ENCODE peak calls at places on chromosomes 12 and 14, in seven cellular contexts. U, W, B, A, O, F and R are unnamed samples.

GRCh38 chr14:61281186-61281676 is at the start of gene TMEM30B:
- DNase-seq in U (no peak), A (no peak), O (peak), W (peak), F (no peak), B (peak), R (no peak)

GRCh38 chr12:95959107-95959506 is 16.0 kb downstream of the AMDHD1 start:
- DNase-seq in F (no peak), O (no peak), B (no peak), A (peak), U (peak), W (peak), R (peak)

GRCh38 chr12:84270470-84271140 is 642.0 kb downstream of the SLC6A15 start:
- DNase-seq in F (peak), O (no peak), U (no peak), B (no peak), A (no peak), W (no peak), R (no peak)

GRCh38 chr12:48527891-48528670 is 2.6 kb downstream of the OR8S1 start:
- DNase-seq in O (no peak), W (no peak), U (no peak), F (no peak), A (no peak), B (no peak), R (no peak)

GRCh38 chr12:68842784-68843567 is 35.0 kb downstream of the MDM2 start:
- DNase-seq in B (no peak), A (no peak), O (no peak), W (no peak), F (no peak), U (no peak), R (no peak)

GRCh38 chr14:93970589-93970966 is 5.8 kb downstream of the ASB2 start:
- DNase-seq in F (peak), A (no peak), B (no peak), U (no peak), O (no peak), W (peak), R (peak)

GRCh38 chr14:20350280-20350679 is 6.8 kb downstream of the PARP2 start:
- DNase-seq in O (no peak), U (no peak), B (no peak), W (no peak), F (no peak), A (peak), R (no peak)

GRCh38 chr12:238736-239398 is 23.8 kb downstream of the SLC6A13 start:
- DNase-seq in B (no peak), O (no peak), W (no peak), A (no peak), U (no peak), F (no peak), R (no peak)

GRCh38 chr12:122023339-122024131 is 1.9 kb downstream of the BCL7A start:
- DNase-seq in W (peak), O (peak), B (peak), U (peak), A (peak), F (peak), R (peak)

GRCh38 chr12:124588689-124589318 is 21.4 kb upstream of the NCOR2 start:
- DNase-seq in F (peak), B (no peak), W (no peak), A (peak), O (no peak), U (peak), R (peak)

GRCh38 chr14:61346221-61346620 is 24.8 kb downstream of the PRKCH start:
- DNase-seq in F (no peak), A (no peak), U (no peak), O (no peak), W (no peak), B (no peak), R (no peak)

GRCh38 chr12:129826273-129826672 is 77.6 kb downstream of the TMEM132D start:
- DNase-seq in U (no peak), W (no peak), O (no peak), A (no peak), B (no peak), F (no peak), R (no peak)

GRCh38 chr14:36996133-36996856 is 176.1 kb downstream of the SLC25A21 start:
- DNase-seq in F (no peak), B (no peak), U (no peak), A (peak), O (no peak), W (peak), R (peak)

GRCh38 chr14:88556581-88556980 is 1.8 kb upstream of the PTPN21 start:
- DNase-seq in B (no peak), A (no peak), O (no peak), F (no peak), W (no peak), U (no peak), R (no peak)

GRCh38 chr12:65511927-65512326 is 233.4 kb downstream of the MSRB3 start:
- DNase-seq in W (no peak), F (no peak), U (no peak), B (no peak), A (no peak), O (no peak), R (no peak)

GRCh38 chr12:52810554-52810953 is 3.4 kb downstream of the KRT4 start:
- DNase-seq in U (no peak), B (no peak), A (no peak), O (no peak), F (no peak), W (no peak), R (no peak)

GRCh38 chr14:103547455-103547940 is 15.0 kb downstream of the BAG5 start:
- DNase-seq in F (peak), U (no peak), O (peak), A (no peak), B (no peak), W (no peak), R (no peak)

GRCh38 chr12:102869571-102869970 is 47.5 kb downstream of the PAH start:
- DNase-seq in B (no peak), F (peak), A (no peak), W (no peak), U (no peak), O (no peak), R (no peak)

GRCh38 chr14:30375280-30375892 is 183.6 kb upstream of the G2E3 start:
- DNase-seq in W (peak), F (peak), B (peak), A (peak), O (peak), U (peak), R (peak)

GRCh38 chr14:63713058-63713457 is 14.8 kb downstream of the SGPP1 start:
- DNase-seq in W (no peak), A (peak), F (no peak), U (peak), O (no peak), B (no peak), R (peak)

GRCh38 chr12:79016181-79016580 is 151.6 kb downstream of the SYT1 start:
- DNase-seq in U (no peak), A (peak), O (no peak), W (no peak), F (no peak), B (no peak), R (no peak)

GRCh38 chr14:21016791-21017190 is 8.1 kb downstream of the NDRG2 start:
- DNase-seq in U (no peak), F (no peak), O (no peak), A (no peak), W (no peak), B (no peak), R (no peak)

GRCh38 chr14:92712654-92713051 is 35.8 kb downstream of the LGMN start:
- DNase-seq in U (no peak), A (no peak), F (no peak), B (no peak), W (no peak), O (no peak), R (no peak)

GRCh38 chr12:102811125-102811737 is 105.8 kb downstream of the PAH start:
- DNase-seq in U (peak), O (peak), W (peak), B (peak), A (peak), F (no peak), R (peak)

GRCh38 chr12:19010087-19010486 is 119.4 kb upstream of the PLEKHA5 start:
- DNase-seq in U (no peak), O (no peak), B (no peak), F (no peak), A (no peak), W (no peak), R (no peak)

GRCh38 chr14:66119805-66120204 is 366.4 kb upstream of the CCDC196 start:
- DNase-seq in O (no peak), A (no peak), U (no peak), W (no peak), F (no peak), B (no peak), R (no peak)

GRCh38 chr14:55782166-55782565 is 202.2 kb downstream of the KTN1 start:
- DNase-seq in U (peak), O (no peak), A (no peak), B (no peak), W (no peak), F (no peak), R (peak)

GRCh38 chr12:27343255-27344000 is 10.8 kb downstream of the BMAL2 start:
- DNase-seq in F (no peak), B (no peak), U (peak), W (peak), O (no peak), A (peak), R (peak)

GRCh38 chr14:37443461-37443860 is 151.6 kb downstream of the FOXA1 start:
- DNase-seq in B (no peak), A (no peak), F (no peak), U (peak), O (no peak), W (no peak), R (no peak)

GRCh38 chr14:92584856-92585255 is 71.3 kb downstream of the RIN3 start:
- DNase-seq in O (no peak), B (no peak), A (no peak), F (no peak), W (no peak), U (peak), R (peak)

GRCh38 chr12:51262758-51263177 is 7.4 kb downstream of the SMAGP start:
- DNase-seq in B (no peak), A (peak), W (peak), F (peak), U (peak), O (peak), R (peak)
- TF ChIP-seq CTCF in B (peak), A (peak), W (no peak), F (peak), U (peak), O (no peak), R (peak)

DNA sequence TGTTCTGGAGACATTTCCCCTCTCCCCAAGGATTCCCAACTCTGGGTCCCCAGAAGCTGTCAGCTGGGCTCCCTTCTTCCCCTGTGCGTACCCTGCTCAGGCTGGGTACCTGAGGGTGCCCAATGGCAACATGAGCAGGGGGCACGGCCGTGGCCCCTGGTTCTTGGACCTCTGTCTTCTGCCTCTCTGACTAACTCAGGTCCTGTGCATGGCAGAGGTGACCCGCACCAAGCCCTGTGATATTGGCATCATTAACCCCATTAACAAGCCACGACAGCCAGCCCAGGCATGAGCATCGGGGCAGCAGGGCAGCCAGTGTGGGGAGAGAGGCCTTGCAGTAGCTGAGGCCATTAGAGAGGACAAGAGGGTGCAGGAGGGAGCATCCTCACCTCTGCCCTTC is 28.4 kb downstream of the RTL1 start:
- DNase-seq in A (no peak), O (peak), F (no peak), U (no peak), W (no peak), B (no peak), R (no peak)
- TF ChIP-seq CTCF in A (no peak), O (no peak), F (no peak), U (no peak), W (no peak), B (no peak), R (no peak)

DNA sequence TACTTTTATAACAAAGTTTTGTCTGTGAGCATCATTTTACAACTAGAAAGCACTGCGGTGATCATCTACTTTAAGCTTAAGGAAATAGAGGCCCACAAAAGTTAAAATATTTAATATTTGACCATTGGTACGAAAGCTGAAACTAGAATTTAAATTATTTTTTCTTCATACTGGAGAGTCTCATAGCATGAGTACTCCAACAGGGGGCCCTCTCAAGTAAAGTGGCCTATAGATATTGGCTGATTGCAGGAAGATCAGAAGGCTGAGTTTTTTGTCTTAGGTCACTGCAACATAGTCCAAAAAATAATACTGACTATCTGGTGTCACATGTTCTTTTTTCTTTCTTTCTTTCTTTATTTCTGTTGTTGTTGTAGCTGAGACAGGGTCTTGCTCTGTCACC is 75.3 kb upstream of the ZDHHC17 start:
- DNase-seq in B (no peak), O (no peak), W (no peak), F (no peak), U (no peak), A (no peak), R (no peak)
- TF ChIP-seq CTCF in B (peak), O (no peak), W (peak), F (peak), U (peak), A (peak), R (no peak)

DNA sequence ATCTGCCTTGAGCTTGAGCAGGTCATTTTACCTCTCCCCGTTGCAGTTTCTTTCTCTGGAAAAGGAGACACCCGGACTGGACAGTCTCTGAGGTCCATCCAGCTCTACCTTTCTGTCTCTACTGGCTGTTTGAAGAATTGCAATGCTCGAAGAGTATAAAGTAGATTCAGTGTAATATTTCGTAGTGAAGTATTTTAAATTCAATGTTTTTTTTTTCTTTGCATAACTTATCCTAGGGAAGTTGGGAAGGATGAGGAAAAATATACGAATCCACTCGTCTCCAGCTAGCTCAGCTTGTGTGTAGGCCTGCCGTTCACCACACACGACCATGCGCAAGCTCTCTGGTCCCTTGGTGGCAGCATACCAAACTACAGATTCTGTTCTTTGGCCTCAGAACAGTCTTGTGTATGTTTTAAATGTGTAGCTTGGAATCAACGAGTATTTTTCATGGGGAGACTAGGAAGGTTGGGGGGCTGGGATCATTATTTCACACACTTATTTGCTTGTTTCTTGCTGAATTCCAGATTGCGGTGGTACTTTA is 307.9 kb downstream of the CACNA1C start:
- DNase-seq in U (no peak), A (no peak), B (no peak), W (no peak), F (no peak), O (no peak), R (no peak)
- TF ChIP-seq CTCF in U (peak), A (no peak), B (peak), W (no peak), F (no peak), O (no peak), R (no peak)

GRCh38 chr14:77980475-77981321 is 180.8 kb downstream of the ADCK1 start:
- DNase-seq in U (no peak), B (peak), W (peak), O (no peak), A (no peak), F (peak), R (no peak)

GRCh38 chr14:77979171-77979570 is 179.3 kb downstream of the ADCK1 start:
- DNase-seq in B (no peak), W (no peak), F (no peak), O (no peak), U (no peak), A (no peak), R (no peak)

GRCh38 chr14:77985235-77985634 is 184.9 kb upstream of the NRXN3 start:
- DNase-seq in A (no peak), B (no peak), U (peak), F (no peak), O (no peak), W (no peak), R (peak)

DNA sequence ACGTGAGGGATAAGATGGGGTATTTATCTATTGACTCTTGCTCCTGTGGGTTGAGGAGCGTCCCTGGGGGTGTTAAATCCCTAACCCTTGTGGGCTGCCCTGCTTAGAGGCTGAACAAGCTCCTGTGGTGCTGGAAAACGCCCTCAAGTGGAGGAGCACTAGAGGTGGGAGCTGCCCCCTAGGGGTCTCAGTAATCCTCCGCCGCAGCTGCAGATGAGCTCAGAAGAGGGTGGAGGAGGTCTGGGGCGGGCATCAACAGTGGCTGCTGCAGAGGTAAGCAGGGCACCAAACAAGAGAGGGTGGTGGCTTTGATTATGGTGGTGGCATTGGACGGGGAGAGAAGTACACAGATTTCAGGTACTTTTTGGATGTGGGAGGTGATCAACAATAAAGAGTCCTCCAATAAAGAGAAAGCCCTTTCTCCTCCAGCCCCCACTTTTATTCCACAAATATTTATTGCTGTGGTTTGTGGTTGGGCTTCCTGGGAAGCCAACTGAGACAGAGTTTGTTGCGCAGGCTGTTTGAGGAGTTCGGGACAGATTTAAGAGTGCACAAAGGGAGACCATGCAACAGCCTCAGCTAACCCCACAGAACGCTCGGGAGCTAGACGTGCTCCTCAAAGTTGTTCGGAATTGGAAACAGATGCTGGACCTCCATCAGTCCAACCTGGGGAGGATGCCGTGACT is 179.9 kb downstream of the ADCK1 start:
- DNase-seq in F (no peak), W (no peak), B (no peak), U (no peak), A (no peak), O (no peak), R (no peak)
- TF ChIP-seq CTCF in F (no peak), W (no peak), B (peak), U (no peak), A (peak), O (no peak), R (no peak)

GRCh38 chr12:89662623-89663022 is 46.0 kb downstream of the ATP2B1 start:
- DNase-seq in O (no peak), U (peak), A (no peak), B (no peak), F (no peak), W (no peak), R (no peak)

GRCh38 chr12:89665556-89665955 is 43.1 kb downstream of the ATP2B1 start:
- DNase-seq in W (no peak), F (no peak), B (no peak), U (no peak), A (no peak), O (no peak), R (no peak)

GRCh38 chr12:89664441-89664840 is 44.2 kb downstream of the ATP2B1 start:
- DNase-seq in F (no peak), W (no peak), O (no peak), U (no peak), B (no peak), A (no peak), R (no peak)

GRCh38 chr12:89663577-89664357 is 44.9 kb downstream of the ATP2B1 start:
- DNase-seq in B (no peak), A (peak), U (peak), F (no peak), O (no peak), W (no peak), R (peak)

DNA sequence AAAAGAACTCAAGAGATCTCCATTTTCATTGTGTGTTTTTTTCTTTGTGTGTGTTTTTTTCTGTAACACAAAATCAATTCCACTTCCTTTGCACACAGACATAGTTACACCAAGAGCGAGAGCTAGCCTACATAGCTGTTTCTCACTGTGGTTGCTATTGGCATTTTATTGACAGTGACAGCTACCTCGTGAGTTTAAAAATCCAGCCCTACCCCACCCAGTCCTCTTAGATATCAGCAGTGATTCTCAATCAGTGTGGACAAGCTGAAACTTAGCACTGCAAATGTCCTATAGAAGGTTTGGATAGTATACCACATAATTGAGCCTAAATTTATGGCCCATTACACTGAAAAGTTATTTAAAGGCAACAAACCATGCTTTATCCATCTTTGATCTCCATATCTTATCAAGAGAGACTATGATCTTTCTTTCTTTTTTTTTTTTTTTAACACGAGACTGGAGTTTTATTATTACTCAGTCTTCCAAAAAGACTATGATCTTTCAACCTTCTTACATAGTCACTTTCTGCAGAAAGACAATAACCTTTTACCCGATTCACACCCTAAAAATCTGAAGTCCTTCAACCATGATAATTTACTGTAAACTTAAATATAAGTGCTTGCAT is 46.8 kb downstream of the ATP2B1 start:
- DNase-seq in W (no peak), B (no peak), O (no peak), U (no peak), F (no peak), A (no peak), R (no peak)
- TF ChIP-seq CTCF in W (no peak), B (no peak), O (no peak), U (no peak), F (no peak), A (no peak), R (no peak)

DNA sequence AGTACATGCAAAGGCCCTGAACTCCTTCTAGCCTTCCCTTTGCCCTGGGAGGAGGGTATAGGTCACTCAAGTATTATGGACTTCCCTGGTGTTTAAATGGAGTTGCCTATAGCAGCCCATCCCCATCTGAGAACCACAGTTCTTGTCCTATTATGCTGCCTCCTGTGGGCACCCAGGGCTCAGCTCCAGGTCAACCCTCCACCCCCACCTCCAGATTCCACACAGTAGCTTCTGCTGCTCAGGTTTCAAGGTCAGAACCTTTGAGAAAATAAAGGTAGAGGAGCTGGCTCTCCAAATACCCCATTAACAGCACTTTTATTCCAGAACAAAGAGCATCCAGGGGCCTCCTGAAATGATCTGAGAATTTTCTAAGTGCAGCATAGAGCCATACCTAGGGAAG is 57.4 kb downstream of the ACTN1 start:
- DNase-seq in W (no peak), O (no peak), A (no peak), B (no peak), F (no peak), U (no peak), R (no peak)
- TF ChIP-seq CTCF in W (no peak), O (no peak), A (no peak), B (no peak), F (no peak), U (peak), R (peak)

GRCh38 chr12:107101651-107102050 is 8.3 kb upstream of the CRY1 start:
- DNase-seq in O (no peak), A (no peak), B (no peak), W (no peak), F (no peak), U (no peak), R (no peak)
- TF ChIP-seq CTCF in O (no peak), A (no peak), B (no peak), W (no peak), F (no peak), U (no peak), R (no peak)